ENCODE peak calls at places on chromosomes 6 and 20, in five cellular contexts. Z is mesothelial cell of epicardium, J is lower lobe of right lung, V is GM12865, O is MCF 10A. H is an unnamed sample.

GRCh38 chr20:56506103-56506502 is 18.4 kb upstream of the FAM209A start:
- DNase-seq in Z (no peak), J (no peak), V (no peak), O (no peak), H (no peak)

GRCh38 chr6:100257661-100258395 is 206.9 kb downstream of the SIM1 start:
- DNase-seq in Z (no peak), V (peak; percentile 46), J (no peak), O (peak; percentile 45), H (peak; percentile 3)

GRCh38 chr20:17969276-17969883 is 562 bp downstream of the MGME1 start:
- DNase-seq in Z (no peak), O (peak; percentile 69), J (peak; percentile 55), V (peak; percentile 64), H (no peak)

GRCh38 chr20:49669601-49670189 is 44.0 kb downstream of the B4GALT5 start:
- DNase-seq in O (no peak), J (no peak), V (peak; percentile 87), Z (no peak), H (peak; percentile 39)

GRCh38 chr6:112863753-112864152 is 516.6 kb downstream of the RFPL4B start:
- DNase-seq in Z (no peak), J (no peak), O (no peak), V (no peak), H (no peak)

GRCh38 chr6:44738652-44739141 is 351.2 kb downstream of the CDC5L start:
- DNase-seq in O (peak; percentile 75), V (peak; percentile 83), J (no peak), Z (no peak), H (peak; percentile 34)

GRCh38 chr20:48718914-48719578 is 108.8 kb downstream of the PREX1 start:
- DNase-seq in O (no peak), V (peak; percentile 74), J (no peak), Z (no peak), H (no peak)

GRCh38 chr6:116476021-116476678 is 15.0 kb downstream of the CALHM6 start:
- DNase-seq in O (peak; percentile 6), Z (no peak), V (peak; percentile 70), J (no peak), H (peak; percentile 61)

GRCh38 chr6:137218473-137218916 is 690 bp downstream of the IFNGR1 start:
- DNase-seq in Z (no peak), V (peak; percentile 68), O (peak; percentile 73), J (no peak), H (peak; percentile 45)

GRCh38 chr20:45946149-45946970 is 11.9 kb downstream of the PCIF1 start:
- DNase-seq in Z (no peak), O (peak; percentile 74), V (no peak), J (peak; percentile 69), H (no peak)

GRCh38 chr6:163806761-163807499 is 392.4 kb downstream of the QKI start:
- DNase-seq in J (no peak), V (no peak), O (no peak), Z (no peak), H (no peak)

GRCh38 chr20:33967126-33967525 is 26.6 kb upstream of the RALY start:
- DNase-seq in V (no peak), Z (no peak), O (no peak), J (no peak), H (no peak)

GRCh38 chr20:571754-572331 is 28.3 kb upstream of the CSNK2A1 start:
- DNase-seq in O (no peak), J (peak; percentile 54), Z (peak; percentile 44), V (no peak), H (no peak)

GRCh38 chr6:12408752-12409151 is 118.6 kb downstream of the EDN1 start:
- DNase-seq in O (no peak), Z (no peak), V (no peak), J (no peak), H (no peak)

DNA sequence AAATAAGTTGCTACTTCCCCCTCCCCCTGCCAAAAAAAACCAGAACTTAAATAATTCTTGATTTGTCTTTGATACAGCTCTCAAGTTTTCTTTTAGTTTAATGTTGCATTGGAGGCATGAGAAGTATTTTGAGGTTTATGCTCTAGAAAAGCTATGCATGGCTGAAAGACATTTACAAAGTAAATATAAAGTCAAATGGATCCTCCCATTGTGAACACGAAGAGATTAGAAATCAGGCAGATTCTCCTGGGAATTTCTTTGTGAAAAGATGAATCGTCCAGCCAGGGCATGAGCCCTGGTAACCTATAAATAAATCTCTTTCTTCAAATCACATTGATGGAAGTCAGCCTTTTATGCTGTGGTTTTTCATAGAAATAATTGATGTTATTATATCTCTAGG is 143.8 kb downstream of the ALDH8A1 start:
- DNase-seq in V (no peak), Z (no peak), O (no peak), J (no peak), H (no peak)
- TF ChIP-seq CTCF in V (no peak), Z (no peak), O (no peak), J (no peak), H (no peak)

GRCh38 chr6:153032255-153032882 is 29.9 kb upstream of the MTRF1L start:
- DNase-seq in V (peak; percentile 18), Z (no peak), J (no peak), O (peak; percentile 46), H (no peak)
- TF ChIP-seq CTCF in V (no peak), Z (peak; percentile 50), J (peak; percentile 41), O (peak; percentile 43), H (no peak)

GRCh38 chr6:143267740-143268139 is 182.8 kb downstream of the ADAT2 start:
- DNase-seq in V (no peak), O (no peak), Z (no peak), J (no peak), H (no peak)
- TF ChIP-seq CTCF in V (no peak), O (no peak), Z (no peak), J (no peak), H (no peak)

GRCh38 chr20:1905693-1906092 is 10.5 kb downstream of the SIRPA start:
- DNase-seq in J (no peak), V (no peak), O (no peak), Z (no peak), H (no peak)
- TF ChIP-seq CTCF in J (no peak), V (no peak), O (no peak), Z (no peak), H (no peak)